ENCODE peak calls at places on chromosome 21, in eight cellular contexts. X is spleen; B is left ventricle myocardium inferior; Z is ovary; S is tibial nerve; H is thoracic aorta; L is endodermal cell; T is CD8-positive, alpha-beta T cell. P is an unnamed sample.

GRCh38 chr21:32427958-32428623 is 15.6 kb downstream of the EVA1C start:
- DNase-seq in X (no peak), B (no peak), Z (no peak), S (no peak), H (no peak), L (no peak), T (no peak), P (no peak)

GRCh38 chr21:20996421-20997307 is 1.5 kb upstream of the NCAM2 start:
- DNase-seq in X (no peak), B (no peak), Z (no peak), S (no peak), H (no peak), L (peak; percentile 61), T (no peak), P (no peak)

GRCh38 chr21:31181089-31181757 is 142.9 kb upstream of the KRTAP19-8 start:
- DNase-seq in X (no peak), B (no peak), Z (no peak), S (no peak), H (no peak), L (no peak), T (no peak), P (no peak)

GRCh38 chr21:25568230-25568629 is 39.1 kb downstream of the MRPL39 start:
- DNase-seq in X (peak; percentile 82), B (peak; percentile 26), Z (peak; percentile 33), S (no peak), H (no peak), L (peak; percentile 49), T (no peak), P (peak; percentile 52)

GRCh38 chr21:41433566-41433965 is 7.5 kb downstream of the MX1 start:
- DNase-seq in X (no peak), B (no peak), Z (no peak), S (no peak), H (no peak), L (no peak), T (no peak), P (no peak)

GRCh38 chr21:42262826-42263225 is 43.9 kb downstream of the ABCG1 start:
- DNase-seq in X (no peak), B (peak; percentile 79), Z (peak; percentile 57), S (no peak), H (peak; percentile 42), L (no peak), T (no peak), P (no peak)

GRCh38 chr21:33024278-33025103 is 1.2 kb upstream of the OLIG2 start:
- DNase-seq in X (no peak), B (no peak), Z (no peak), S (no peak), H (no peak), L (peak; percentile 50), T (no peak), P (no peak)

GRCh38 chr21:43340491-43341348 is 86.2 kb downstream of the SIK1 start:
- DNase-seq in X (no peak), B (no peak), Z (no peak), S (no peak), H (no peak), L (peak; percentile 68), T (no peak), P (no peak)

GRCh38 chr21:37263827-37264226 is 3.3 kb downstream of the VPS26C start:
- DNase-seq in X (no peak), B (no peak), Z (no peak), S (no peak), H (no peak), L (no peak), T (no peak), P (no peak)

GRCh38 chr21:19870682-19871081 is 1127.5 kb upstream of the NCAM2 start:
- DNase-seq in X (no peak), B (no peak), Z (no peak), S (no peak), H (no peak), L (no peak), T (no peak), P (no peak)

GRCh38 chr21:43270800-43271261 is 102.0 kb downstream of the CRYAA start:
- DNase-seq in X (peak; percentile 60), B (peak; percentile 16), Z (peak; percentile 31), S (no peak), H (no peak), L (no peak), T (no peak), P (no peak)

GRCh38 chr21:26130249-26130896 is 40.2 kb downstream of the APP start:
- DNase-seq in X (no peak), B (no peak), Z (no peak), S (no peak), H (no peak), L (no peak), T (no peak), P (no peak)

GRCh38 chr21:28554660-28555475 is 437.8 kb downstream of the LTN1 start:
- DNase-seq in X (no peak), B (no peak), Z (no peak), S (no peak), H (no peak), L (peak; percentile 62), T (no peak), P (no peak)

GRCh38 chr21:32682696-32683474 is 44.9 kb downstream of the SYNJ1 start:
- DNase-seq in X (no peak), B (no peak), Z (no peak), S (no peak), H (no peak), L (no peak), T (no peak), P (no peak)

GRCh38 chr21:33070921-33071877 is 1.3 kb downstream of the OLIG1 start:
- DNase-seq in X (peak; percentile 81), B (no peak), Z (no peak), S (no peak), H (no peak), L (peak; percentile 78), T (no peak), P (no peak)

GRCh38 chr21:28485301-28486022 is 507.2 kb downstream of the LTN1 start:
- DNase-seq in X (no peak), B (no peak), Z (no peak), S (no peak), H (no peak), L (no peak), T (no peak), P (no peak)

GRCh38 chr21:23016617-23017016 is 2018.4 kb downstream of the NCAM2 start:
- DNase-seq in X (no peak), B (no peak), Z (no peak), S (no peak), H (no peak), L (peak; percentile 72), T (no peak), P (no peak)

GRCh38 chr21:41112740-41113692 is 54.9 kb upstream of the BACE2 start:
- DNase-seq in X (no peak), B (no peak), Z (no peak), S (no peak), H (no peak), L (peak; percentile 75), T (no peak), P (no peak)

GRCh38 chr21:43712268-43712942 is 6.5 kb upstream of the PDXK start:
- DNase-seq in X (no peak), B (no peak), Z (no peak), S (no peak), H (no peak), L (peak; percentile 49), T (no peak), P (peak; percentile 88)

GRCh38 chr21:14056771-14057191 is 154.0 kb downstream of the LIPI start:
- DNase-seq in X (peak; percentile 67), B (no peak), Z (no peak), S (no peak), H (no peak), L (peak; percentile 36), T (no peak), P (no peak)

GRCh38 chr21:25563399-25564116 is 43.7 kb downstream of the MRPL39 start:
- DNase-seq in X (no peak), B (no peak), Z (no peak), S (no peak), H (no peak), L (no peak), T (no peak), P (no peak)

DNA sequence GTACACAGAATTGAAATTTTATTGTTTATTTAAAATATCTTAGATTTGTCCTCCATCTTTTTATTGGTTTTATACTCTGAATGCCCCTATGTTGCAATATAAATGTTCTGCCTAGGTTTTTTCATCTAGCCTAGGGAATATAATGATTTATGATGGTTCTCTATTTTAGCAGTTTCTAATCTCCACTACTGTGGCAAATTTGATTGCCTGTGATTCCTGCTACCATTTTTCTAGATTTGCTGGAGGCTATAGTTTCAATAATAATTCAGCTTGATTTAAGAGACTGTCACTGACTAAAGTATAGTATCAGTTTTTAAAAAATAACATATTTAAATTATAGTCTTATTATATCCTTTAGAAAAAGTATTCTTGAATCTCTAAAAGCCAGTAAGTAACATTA is 90.5 kb downstream of the USP25 start:
- DNase-seq in X (no peak), B (no peak), Z (no peak), S (no peak), H (no peak), L (no peak), T (no peak), P (no peak)
- H3K36me3 ChIP-seq in X (peaks cover 13% of the 10 kb centered on the region), B (peaks cover 23% of the 10 kb centered on the region), Z (no peaks in the 10 kb centered on the region), S (no peaks in the 10 kb centered on the region), H (peaks cover 2% of the 10 kb centered on the region), L (peaks cover 36% of the 10 kb centered on the region), T (peaks cover 3% of the 10 kb centered on the region), P (no peaks in the 10 kb centered on the region)

GRCh38 chr21:38756746-38757145 is 49.0 kb upstream of the ETS2 start:
- DNase-seq in X (no peak), B (no peak), Z (no peak), S (no peak), H (no peak), L (no peak), T (no peak), P (no peak)
- H3K4me1 ChIP-seq in X (peaks cover 61% of the 10 kb centered on the region), B (peaks cover 22% of the 10 kb centered on the region), Z (peaks cover 11% of the 10 kb centered on the region), S (peaks cover 42% of the 10 kb centered on the region), H (peaks cover 80% of the 10 kb centered on the region), L (peaks cover 6% of the 10 kb centered on the region), T (no peaks in the 10 kb centered on the region), P (no peaks in the 10 kb centered on the region)

GRCh38 chr21:34796518-34797201 is 127.9 kb downstream of the CLIC6 start:
- DNase-seq in X (no peak), B (no peak), Z (no peak), S (no peak), H (no peak), L (peak; percentile 67), T (no peak), P (peak; percentile 48)

GRCh38 chr21:34794686-34795085 is 125.9 kb downstream of the CLIC6 start:
- DNase-seq in X (no peak), B (no peak), Z (no peak), S (no peak), H (no peak), L (no peak), T (no peak), P (no peak)

GRCh38 chr21:34797202-34797527 is 128.4 kb downstream of the CLIC6 start:
- DNase-seq in X (no peak), B (no peak), Z (no peak), S (no peak), H (no peak), L (no peak), T (no peak), P (no peak)

GRCh38 chr21:34793471-34793870 is 124.7 kb downstream of the CLIC6 start:
- DNase-seq in X (no peak), B (no peak), Z (no peak), S (no peak), H (no peak), L (no peak), T (no peak), P (no peak)

GRCh38 chr21:34795152-34796141 is 126.7 kb downstream of the CLIC6 start:
- DNase-seq in X (no peak), B (no peak), Z (no peak), S (no peak), H (no peak), L (no peak), T (no peak), P (peak; percentile 67)
- TF ChIP-seq CTCF in X (no peak), B (peak; percentile 14), Z (no peak), S (peak; percentile 13), H (no peak), L (no peak), T (no peak), P (no peak)

GRCh38 chr21:44958471-44959191 is 18.8 kb downstream of the SLX9 start:
- DNase-seq in X (peak; percentile 78), B (peak; percentile 85), Z (peak; percentile 86), S (peak; percentile 65), H (peak; percentile 54), L (no peak), T (no peak), P (no peak)
- H3K36me3 ChIP-seq in X (peaks cover 24% of the 10 kb centered on the region), B (peaks cover 14% of the 10 kb centered on the region), Z (no peaks in the 10 kb centered on the region), S (no peaks in the 10 kb centered on the region), H (no peaks in the 10 kb centered on the region), L (peaks cover 56% of the 10 kb centered on the region), T (peaks cover 6% of the 10 kb centered on the region), P (no peaks in the 10 kb centered on the region)

P was measured in mucosa of descending colon.